ENCODE peak calls at places on chromosomes 6 and 20, in eight cellular contexts. V is lower lobe of right lung; D is activated T-cell treated with anti-CD3 and anti-CD28 coated beads, Interleukin-2, amount 50 U/mL, for 24 hours; Z is ELR; Y is stimulated activated CD4-positive, alpha-beta T cell treated with anti-CD3 and anti-CD28 coated beads, Interleukin-15, amount 100 ng/mL, for 1 hour; Q is HFFc6; I is BJ; O is memory B cell. C is an unnamed sample.

GRCh38 chr6:35757461-35758123 is 18.8 kb upstream of the CLPSL2 start:
- DNase-seq in Z (peak; percentile 53), Y (no peak), V (no peak), Q (peak; percentile 21), I (no peak), D (no peak), O (no peak), C (no peak)

GRCh38 chr6:30599625-30600324 is 17.3 kb downstream of the PPP1R10 start:
- DNase-seq in I (no peak), Y (no peak), D (no peak), Z (no peak), O (no peak), V (no peak), Q (no peak), C (no peak)

GRCh38 chr6:12585497-12585958 is 131.0 kb upstream of the PHACTR1 start:
- DNase-seq in D (no peak), O (no peak), Y (no peak), V (peak; percentile 58), Q (no peak), I (no peak), Z (no peak), C (no peak)

GRCh38 chr6:138485586-138486248 is 13.6 kb downstream of the NHSL1 start:
- DNase-seq in Z (no peak), I (no peak), Y (no peak), V (no peak), Q (no peak), O (no peak), D (no peak), C (no peak)

GRCh38 chr20:10357974-10358373 is 76.0 kb downstream of the MKKS start:
- DNase-seq in I (no peak), Q (no peak), D (no peak), Y (no peak), Z (peak; percentile 39), O (no peak), V (no peak), C (no peak)

GRCh38 chr6:5234869-5235268 is 25.9 kb downstream of the LYRM4 start:
- DNase-seq in Z (no peak), Q (no peak), D (no peak), O (no peak), I (no peak), V (no peak), Y (no peak), C (no peak)

GRCh38 chr6:164020142-164020541 is 605.6 kb downstream of the QKI start:
- DNase-seq in I (no peak), Z (no peak), V (no peak), D (no peak), Y (no peak), O (no peak), Q (no peak), C (no peak)

GRCh38 chr6:16759181-16759645 is 2.0 kb downstream of the ATXN1 start:
- DNase-seq in D (no peak), Q (peak; percentile 43), V (no peak), O (no peak), I (no peak), Z (peak; percentile 61), Y (no peak), C (peak; percentile 18)

GRCh38 chr6:134758616-134759015 is 191.3 kb downstream of the ALDH8A1 start:
- DNase-seq in V (no peak), D (no peak), Y (no peak), I (no peak), Z (no peak), Q (no peak), O (no peak), C (no peak)

GRCh38 chr20:51014797-51015722 is 7.8 kb downstream of the KCNG1 start:
- DNase-seq in Q (peak; percentile 55), V (no peak), O (no peak), D (peak; percentile 39), Y (no peak), I (no peak), Z (peak; percentile 82), C (no peak)

GRCh38 chr20:57249772-57250171 is 16.7 kb downstream of the BMP7 start:
- DNase-seq in O (no peak), V (no peak), Z (no peak), D (no peak), Q (no peak), I (no peak), Y (no peak), C (no peak)

GRCh38 chr6:137978252-137978896 is 111.3 kb downstream of the TNFAIP3 start:
- DNase-seq in D (no peak), Q (no peak), O (no peak), Y (no peak), I (no peak), V (no peak), Z (peak; percentile 7), C (no peak)

C was measured in central memory CD8-positive, alpha-beta T cell.